ENCODE peak calls at places on chromosomes 4 and X, in four cellular contexts. One of them, this sample, is unnamed.

GRCh38 chr4:86344127-86344526 is 15.7 kb downstream of the MAPK10 start:
- DNase-seq in fibroblast of the aortic adventitia: no peak
- DNase-seq in amniotic epithelial cell: no peak
- DNase-seq in pulmonary artery endothelial cell: no peak
- DNase-seq in this sample: no peak

GRCh38 chrX:103913356-103914020 is 48.9 kb upstream of the TMSB15B start:
- DNase-seq in fibroblast of the aortic adventitia: no peak
- DNase-seq in pulmonary artery endothelial cell: no peak
- DNase-seq in amniotic epithelial cell: peak
- DNase-seq in this sample: no peak

GRCh38 chr4:92091335-92091734 is 212.4 kb upstream of the GRID2 start:
- DNase-seq in amniotic epithelial cell: no peak
- DNase-seq in pulmonary artery endothelial cell: no peak
- DNase-seq in fibroblast of the aortic adventitia: no peak
- DNase-seq in this sample: no peak

GRCh38 chr4:3805731-3806130 is 39.5 kb downstream of the ADRA2C start:
- DNase-seq in pulmonary artery endothelial cell: no peak
- DNase-seq in fibroblast of the aortic adventitia: no peak
- DNase-seq in amniotic epithelial cell: no peak
- DNase-seq in this sample: no peak

GRCh38 chr4:169823685-169824084 is 65.9 kb upstream of the HPF1 start:
- DNase-seq in amniotic epithelial cell: peak
- DNase-seq in fibroblast of the aortic adventitia: peak
- DNase-seq in pulmonary artery endothelial cell: no peak
- DNase-seq in this sample: no peak

GRCh38 chrX:124211312-124211942 is 121.0 kb upstream of the TEX13D start:
- DNase-seq in fibroblast of the aortic adventitia: peak
- DNase-seq in amniotic epithelial cell: peak
- DNase-seq in pulmonary artery endothelial cell: no peak
- DNase-seq in this sample: peak

GRCh38 chr4:139734201-139734874 is 68.7 kb downstream of the MGST2 start:
- DNase-seq in amniotic epithelial cell: peak
- DNase-seq in fibroblast of the aortic adventitia: peak
- DNase-seq in pulmonary artery endothelial cell: no peak
- DNase-seq in this sample: peak

GRCh38 chr4:182245041-182245440 is 1.8 kb downstream of the TENM3 start:
- DNase-seq in amniotic epithelial cell: no peak
- DNase-seq in fibroblast of the aortic adventitia: no peak
- DNase-seq in pulmonary artery endothelial cell: no peak
- DNase-seq in this sample: no peak

GRCh38 chr4:12041828-12042227 is 613.1 kb upstream of the HS3ST1 start:
- DNase-seq in pulmonary artery endothelial cell: no peak
- DNase-seq in amniotic epithelial cell: no peak
- DNase-seq in fibroblast of the aortic adventitia: no peak
- DNase-seq in this sample: peak

GRCh38 chr4:109847896-109848442 is at the start of gene LRIT3:
- DNase-seq in fibroblast of the aortic adventitia: no peak
- DNase-seq in amniotic epithelial cell: no peak
- DNase-seq in pulmonary artery endothelial cell: no peak
- DNase-seq in this sample: no peak

GRCh38 chr4:188160406-188160805 is 21.2 kb downstream of the TRIML1 start:
- DNase-seq in pulmonary artery endothelial cell: no peak
- DNase-seq in fibroblast of the aortic adventitia: no peak
- DNase-seq in amniotic epithelial cell: no peak
- DNase-seq in this sample: no peak

GRCh38 chr4:86160423-86160822 is 199.4 kb downstream of the MAPK10 start:
- DNase-seq in pulmonary artery endothelial cell: no peak
- DNase-seq in fibroblast of the aortic adventitia: no peak
- DNase-seq in amniotic epithelial cell: peak
- DNase-seq in this sample: no peak

GRCh38 chr4:175705407-175705806 is 106.7 kb downstream of the GPM6A start:
- DNase-seq in pulmonary artery endothelial cell: no peak
- DNase-seq in amniotic epithelial cell: no peak
- DNase-seq in fibroblast of the aortic adventitia: no peak
- DNase-seq in this sample: peak

GRCh38 chrX:40083120-40083978 is 14.4 kb downstream of the BCOR start:
- DNase-seq in amniotic epithelial cell: no peak
- DNase-seq in fibroblast of the aortic adventitia: no peak
- DNase-seq in pulmonary artery endothelial cell: no peak
- DNase-seq in this sample: no peak

GRCh38 chr4:160202802-160203201 is 1099.9 kb downstream of the RAPGEF2 start:
- DNase-seq in pulmonary artery endothelial cell: no peak
- DNase-seq in amniotic epithelial cell: peak
- DNase-seq in fibroblast of the aortic adventitia: no peak
- DNase-seq in this sample: no peak

GRCh38 chrX:77899081-77899828 is at the start of gene COX7B:
- DNase-seq in fibroblast of the aortic adventitia: peak
- DNase-seq in pulmonary artery endothelial cell: peak
- DNase-seq in amniotic epithelial cell: peak
- DNase-seq in this sample: peak

GRCh38 chr4:174120446-174121142 is 162.9 kb downstream of the FBXO8 start:
- DNase-seq in amniotic epithelial cell: peak
- DNase-seq in fibroblast of the aortic adventitia: peak
- DNase-seq in pulmonary artery endothelial cell: peak
- DNase-seq in this sample: peak

GRCh38 chr4:76083386-76083785 is 8.9 kb downstream of the ART3 start:
- DNase-seq in fibroblast of the aortic adventitia: no peak
- DNase-seq in amniotic epithelial cell: no peak
- DNase-seq in pulmonary artery endothelial cell: no peak
- DNase-seq in this sample: no peak

GRCh38 chrX:103151799-103152198 is 58.9 kb upstream of the NXF3 start:
- DNase-seq in amniotic epithelial cell: no peak
- DNase-seq in fibroblast of the aortic adventitia: no peak
- DNase-seq in pulmonary artery endothelial cell: no peak
- DNase-seq in this sample: no peak

GRCh38 chrX:122770581-122770980 is 413.5 kb upstream of the GRIA3 start:
- DNase-seq in fibroblast of the aortic adventitia: no peak
- DNase-seq in pulmonary artery endothelial cell: no peak
- DNase-seq in amniotic epithelial cell: no peak
- DNase-seq in this sample: no peak

GRCh38 chr4:185143596-185143969 is 517 bp downstream of the SLC25A4 start:
- DNase-seq in fibroblast of the aortic adventitia: peak
- DNase-seq in pulmonary artery endothelial cell: no peak
- DNase-seq in amniotic epithelial cell: no peak
- DNase-seq in this sample: peak

GRCh38 chr4:185203380-185204237 is at the start of gene CFAP97:
- DNase-seq in amniotic epithelial cell: peak
- DNase-seq in fibroblast of the aortic adventitia: peak
- DNase-seq in pulmonary artery endothelial cell: peak
- DNase-seq in this sample: peak

GRCh38 chr4:1245481-1246051 is 3.4 kb downstream of the CTBP1 start:
- DNase-seq in fibroblast of the aortic adventitia: no peak
- DNase-seq in pulmonary artery endothelial cell: no peak
- DNase-seq in amniotic epithelial cell: no peak
- DNase-seq in this sample: no peak

GRCh38 chr4:156672924-156673323 is 298.7 kb downstream of the PDGFC start:
- DNase-seq in amniotic epithelial cell: no peak
- DNase-seq in pulmonary artery endothelial cell: no peak
- DNase-seq in fibroblast of the aortic adventitia: peak
- DNase-seq in this sample: no peak

This sample was measured in globus pallidus.